ENCODE peak calls at places on chromosomes 13 and 19, in four cellular contexts. One of them, this sample, is unnamed.

GRCh38 chr13:41311607-41312500 is 787 bp downstream of the NAA16 start:
- DNase-seq in AG09319: no peak
- DNase-seq in AG04449: no peak
- DNase-seq in stimulated activated CD4-positive, alpha-beta T cell treated with anti-CD3 and anti-CD28 coated beads, TNF-alpha, amount 100 ng/mL, for 24 hours: no peak
- DNase-seq in this sample: no peak

GRCh38 chr19:2691951-2692350 is 10.5 kb downstream of the GNG7 start:
- DNase-seq in stimulated activated CD4-positive, alpha-beta T cell treated with anti-CD3 and anti-CD28 coated beads, TNF-alpha, amount 100 ng/mL, for 24 hours: no peak
- DNase-seq in AG09319: no peak
- DNase-seq in AG04449: no peak
- DNase-seq in this sample: no peak

GRCh38 chr19:40627486-40628279 is 26.5 kb downstream of the LTBP4 start:
- DNase-seq in AG09319: no peak
- DNase-seq in stimulated activated CD4-positive, alpha-beta T cell treated with anti-CD3 and anti-CD28 coated beads, TNF-alpha, amount 100 ng/mL, for 24 hours: no peak
- DNase-seq in AG04449: no peak
- DNase-seq in this sample: no peak

GRCh38 chr13:41054212-41054877 is 7.0 kb upstream of the WBP4 start:
- DNase-seq in stimulated activated CD4-positive, alpha-beta T cell treated with anti-CD3 and anti-CD28 coated beads, TNF-alpha, amount 100 ng/mL, for 24 hours: no peak
- DNase-seq in AG04449: no peak
- DNase-seq in AG09319: no peak
- DNase-seq in this sample: no peak

GRCh38 chr13:104171132-104171531 is 1104.9 kb upstream of the SLC10A2 start:
- DNase-seq in AG04449: no peak
- DNase-seq in stimulated activated CD4-positive, alpha-beta T cell treated with anti-CD3 and anti-CD28 coated beads, TNF-alpha, amount 100 ng/mL, for 24 hours: no peak
- DNase-seq in AG09319: no peak
- DNase-seq in this sample: no peak

GRCh38 chr13:30479590-30480219 is 14.0 kb upstream of the HMGB1 start:
- DNase-seq in AG09319: no peak
- DNase-seq in AG04449: no peak
- DNase-seq in stimulated activated CD4-positive, alpha-beta T cell treated with anti-CD3 and anti-CD28 coated beads, TNF-alpha, amount 100 ng/mL, for 24 hours: no peak
- DNase-seq in this sample: no peak

GRCh38 chr19:31985001-31985605 is 360.3 kb upstream of the ZNF507 start:
- DNase-seq in stimulated activated CD4-positive, alpha-beta T cell treated with anti-CD3 and anti-CD28 coated beads, TNF-alpha, amount 100 ng/mL, for 24 hours: no peak
- DNase-seq in AG09319: no peak
- DNase-seq in AG04449: no peak
- DNase-seq in this sample: no peak

GRCh38 chr19:44315883-44316282 is 11.1 kb upstream of the ZNF235 start:
- DNase-seq in AG04449: no peak
- DNase-seq in stimulated activated CD4-positive, alpha-beta T cell treated with anti-CD3 and anti-CD28 coated beads, TNF-alpha, amount 100 ng/mL, for 24 hours: no peak
- DNase-seq in AG09319: no peak
- DNase-seq in this sample: no peak

GRCh38 chr19:39070888-39071287 is 13.3 kb upstream of the ACP7 start:
- DNase-seq in stimulated activated CD4-positive, alpha-beta T cell treated with anti-CD3 and anti-CD28 coated beads, TNF-alpha, amount 100 ng/mL, for 24 hours: no peak
- DNase-seq in AG09319: no peak
- DNase-seq in AG04449: no peak
- DNase-seq in this sample: no peak

GRCh38 chr13:78326608-78327007 is 276.7 kb downstream of the POU4F1 start:
- DNase-seq in stimulated activated CD4-positive, alpha-beta T cell treated with anti-CD3 and anti-CD28 coated beads, TNF-alpha, amount 100 ng/mL, for 24 hours: no peak
- DNase-seq in AG04449: no peak
- DNase-seq in AG09319: no peak
- DNase-seq in this sample: no peak

GRCh38 chr13:86692291-86692690 is 893.1 kb upstream of the SLITRK6 start:
- DNase-seq in AG04449: no peak
- DNase-seq in AG09319: no peak
- DNase-seq in stimulated activated CD4-positive, alpha-beta T cell treated with anti-CD3 and anti-CD28 coated beads, TNF-alpha, amount 100 ng/mL, for 24 hours: no peak
- DNase-seq in this sample: no peak

GRCh38 chr19:16062789-16063188 is 13.5 kb upstream of the TPM4 start:
- DNase-seq in AG09319: no peak
- DNase-seq in AG04449: no peak
- DNase-seq in stimulated activated CD4-positive, alpha-beta T cell treated with anti-CD3 and anti-CD28 coated beads, TNF-alpha, amount 100 ng/mL, for 24 hours: no peak
- DNase-seq in this sample: no peak

GRCh38 chr19:28297036-28297435 is 915.9 kb downstream of the UQCRFS1 start:
- DNase-seq in AG09319: no peak
- DNase-seq in AG04449: no peak
- DNase-seq in stimulated activated CD4-positive, alpha-beta T cell treated with anti-CD3 and anti-CD28 coated beads, TNF-alpha, amount 100 ng/mL, for 24 hours: no peak
- DNase-seq in this sample: no peak

GRCh38 chr19:2376784-2377519 is 16.9 kb downstream of the TMPRSS9 start:
- DNase-seq in AG09319: no peak
- DNase-seq in AG04449: no peak
- DNase-seq in stimulated activated CD4-positive, alpha-beta T cell treated with anti-CD3 and anti-CD28 coated beads, TNF-alpha, amount 100 ng/mL, for 24 hours: no peak
- DNase-seq in this sample: no peak

GRCh38 chr19:14886032-14886431 is at the start of gene OR7A17:
- DNase-seq in AG09319: no peak
- DNase-seq in AG04449: no peak
- DNase-seq in stimulated activated CD4-positive, alpha-beta T cell treated with anti-CD3 and anti-CD28 coated beads, TNF-alpha, amount 100 ng/mL, for 24 hours: no peak
- DNase-seq in this sample: no peak

GRCh38 chr19:12833747-12834417 is 497 bp downstream of the RTBDN start:
- DNase-seq in AG04449: no peak
- DNase-seq in AG09319: no peak
- DNase-seq in stimulated activated CD4-positive, alpha-beta T cell treated with anti-CD3 and anti-CD28 coated beads, TNF-alpha, amount 100 ng/mL, for 24 hours: no peak
- DNase-seq in this sample: no peak

GRCh38 chr19:49528211-49528771 is 488 bp downstream of the RCN3 start:
- DNase-seq in stimulated activated CD4-positive, alpha-beta T cell treated with anti-CD3 and anti-CD28 coated beads, TNF-alpha, amount 100 ng/mL, for 24 hours: no peak
- DNase-seq in AG09319: no peak
- DNase-seq in AG04449: no peak
- DNase-seq in this sample: no peak

GRCh38 chr13:113630804-113631203 is 27.2 kb downstream of the ATP4B start:
- DNase-seq in AG04449: no peak
- DNase-seq in AG09319: no peak
- DNase-seq in stimulated activated CD4-positive, alpha-beta T cell treated with anti-CD3 and anti-CD28 coated beads, TNF-alpha, amount 100 ng/mL, for 24 hours: no peak
- DNase-seq in this sample: no peak

GRCh38 chr19:3024870-3025515 is 4.1 kb downstream of the TLE2 start:
- DNase-seq in AG04449: no peak
- DNase-seq in AG09319: no peak
- DNase-seq in stimulated activated CD4-positive, alpha-beta T cell treated with anti-CD3 and anti-CD28 coated beads, TNF-alpha, amount 100 ng/mL, for 24 hours: no peak
- DNase-seq in this sample: no peak

GRCh38 chr13:29802621-29803020 is 47.8 kb downstream of the UBL3 start:
- DNase-seq in AG09319: no peak
- DNase-seq in AG04449: no peak
- DNase-seq in stimulated activated CD4-positive, alpha-beta T cell treated with anti-CD3 and anti-CD28 coated beads, TNF-alpha, amount 100 ng/mL, for 24 hours: no peak
- DNase-seq in this sample: no peak